ENCODE peak calls at places on chromosomes 11 and 22, in five cellular contexts. M, U, Q, P and H are unnamed samples.

GRCh38 chr11:1548221-1549070 is 23.6 kb downstream of the DUSP8 start:
- DNase-seq in M (peak; percentile 71), Q (peak; percentile 35), U (peak; percentile 86), P (peak; percentile 90), H (no peak)

GRCh38 chr22:30538280-30538679 is 8.3 kb downstream of the SEC14L6 start:
- DNase-seq in M (no peak), Q (peak; percentile 54), U (no peak), P (no peak), H (no peak)

GRCh38 chr11:43927925-43928707 is 14.3 kb upstream of the C11orf96 start:
- DNase-seq in Q (no peak), M (no peak), U (no peak), P (no peak), H (no peak)

GRCh38 chr22:47173535-47174021 is 411.1 kb downstream of the TBC1D22A start:
- DNase-seq in P (no peak), M (no peak), Q (no peak), U (no peak), H (no peak)

GRCh38 chr22:49321477-49322055 is 506.1 kb downstream of the BRD1 start:
- DNase-seq in U (peak; percentile 23), Q (no peak), M (no peak), P (no peak), H (no peak)

GRCh38 chr11:8604078-8604723 is 10.2 kb upstream of the STK33 start:
- DNase-seq in Q (peak; percentile 100), U (peak; percentile 58), M (peak; percentile 97), P (peak; percentile 53), H (no peak)

GRCh38 chr11:64745219-64745522 is 1.2 kb upstream of the RASGRP2 start:
- DNase-seq in U (peak; percentile 71), Q (no peak), P (peak; percentile 90), M (no peak), H (no peak)

GRCh38 chr11:72436667-72437066 is 2.3 kb upstream of the CLPB start:
- DNase-seq in M (no peak), Q (no peak), P (no peak), U (no peak), H (no peak)

GRCh38 chr11:128630367-128631230 is 43.2 kb upstream of the ETS1 start:
- DNase-seq in U (peak; percentile 91), Q (peak; percentile 60), P (peak; percentile 86), M (peak; percentile 70), H (peak; percentile 84)

GRCh38 chr11:72727521-72727920 is 24.7 kb downstream of the ARAP1 start:
- DNase-seq in Q (no peak), M (no peak), P (peak; percentile 23), U (no peak), H (no peak)

GRCh38 chr11:124740277-124740882 is 638 bp downstream of the NRGN start:
- DNase-seq in M (peak; percentile 23), Q (peak; percentile 23), U (no peak), P (peak; percentile 56), H (no peak)

GRCh38 chr11:86205415-86206268 is 38.9 kb upstream of the EED start:
- DNase-seq in P (no peak), U (no peak), M (no peak), Q (no peak), H (no peak)

GRCh38 chr22:33529424-33530113 is 390.7 kb downstream of the LARGE1 start:
- DNase-seq in M (no peak), P (no peak), U (no peak), Q (no peak), H (no peak)

GRCh38 chr22:37636186-37636948 is 3.1 kb upstream of the SH3BP1 start:
- DNase-seq in U (peak; percentile 31), M (no peak), Q (no peak), P (no peak), H (no peak)

GRCh38 chr11:134515081-134515960 is 103.3 kb upstream of the B3GAT1 start:
- DNase-seq in M (no peak), P (no peak), U (peak; percentile 16), Q (no peak), H (no peak)

GRCh38 chr22:41989246-41989645 is 9.3 kb upstream of the WBP2NL start:
- DNase-seq in P (no peak), M (no peak), Q (no peak), U (no peak), H (no peak)

DNA sequence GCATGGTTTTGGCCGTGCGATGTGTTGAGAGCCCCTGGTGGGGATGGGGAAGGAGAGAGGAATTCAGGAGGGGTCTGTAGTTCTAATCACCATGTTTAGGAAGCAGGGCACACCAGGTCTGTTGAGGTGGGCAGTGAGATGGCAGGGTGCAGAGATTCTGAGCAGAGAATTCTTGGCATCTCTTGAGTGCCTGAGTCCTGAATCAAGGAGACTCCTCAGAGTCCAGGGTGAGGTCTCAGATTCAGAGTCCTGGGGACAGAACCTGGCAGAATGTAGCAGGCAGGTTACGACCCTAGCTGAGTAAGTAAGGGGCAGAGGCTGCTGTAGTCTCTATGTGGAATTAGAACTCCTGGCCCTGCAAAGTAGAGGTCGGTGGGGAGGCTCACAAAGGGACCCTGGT is 12.9 kb downstream of the PARVA start:
- DNase-seq in U (no peak), Q (no peak), P (no peak), M (no peak), H (no peak)
- H3K4me1 ChIP-seq in U (peaks cover 64% of the 10 kb centered on the region), Q (peaks cover 45% of the 10 kb centered on the region), P (peaks cover 67% of the 10 kb centered on the region), M (peaks cover 7% of the 10 kb centered on the region), H (no peaks in the 10 kb centered on the region)

DNA sequence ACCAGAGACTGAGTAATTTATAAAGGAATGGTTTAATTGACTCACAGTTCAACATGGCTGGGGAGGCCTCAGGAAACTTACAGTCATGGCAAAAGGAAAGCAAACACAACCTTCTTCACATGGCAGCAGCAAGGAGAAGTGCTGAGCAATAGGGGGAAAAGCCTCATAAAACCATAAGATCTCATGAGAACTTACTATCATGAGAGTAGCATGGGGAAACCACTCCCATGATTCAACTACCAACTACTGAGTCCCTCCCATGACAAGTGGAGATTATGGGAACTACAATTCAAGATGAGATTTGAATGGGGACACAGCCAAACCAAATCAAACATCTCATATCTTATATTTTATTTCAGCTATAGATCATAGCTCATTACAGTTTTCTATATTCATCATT is 33.0 kb downstream of the GRIA4 start:
- DNase-seq in M (no peak), P (no peak), Q (no peak), U (no peak), H (no peak)
- H3K9me3 ChIP-seq in M (no peaks in the 10 kb centered on the region), P (no peaks in the 10 kb centered on the region), Q (no peaks in the 10 kb centered on the region), U (no peaks in the 10 kb centered on the region), H (no peaks in the 10 kb centered on the region)

GRCh38 chr11:6319879-6320410 is 356 bp downstream of the CAVIN3 start:
- DNase-seq in M (peak; percentile 82), P (peak; percentile 97), Q (peak; percentile 94), U (peak; percentile 86), H (no peak)
- H3K27ac ChIP-seq in M (peak overlapping the region; percentile 93), P (peak overlapping the region; percentile 100), Q (peak overlapping the region; percentile 95), U (peak overlapping the region; percentile 96), H (no peak overlapping the region)

GRCh38 chr22:19422440-19423301 is 8.9 kb downstream of the HIRA start:
- DNase-seq in U (no peak), P (no peak), M (no peak), Q (peak; percentile 6), H (no peak)
- H3K4me1 ChIP-seq in U (peaks cover 59% of the 10 kb centered on the region), P (peaks cover 27% of the 10 kb centered on the region), M (no peaks in the 10 kb centered on the region), Q (no peaks in the 10 kb centered on the region), H (peaks cover 5% of the 10 kb centered on the region)

DNA sequence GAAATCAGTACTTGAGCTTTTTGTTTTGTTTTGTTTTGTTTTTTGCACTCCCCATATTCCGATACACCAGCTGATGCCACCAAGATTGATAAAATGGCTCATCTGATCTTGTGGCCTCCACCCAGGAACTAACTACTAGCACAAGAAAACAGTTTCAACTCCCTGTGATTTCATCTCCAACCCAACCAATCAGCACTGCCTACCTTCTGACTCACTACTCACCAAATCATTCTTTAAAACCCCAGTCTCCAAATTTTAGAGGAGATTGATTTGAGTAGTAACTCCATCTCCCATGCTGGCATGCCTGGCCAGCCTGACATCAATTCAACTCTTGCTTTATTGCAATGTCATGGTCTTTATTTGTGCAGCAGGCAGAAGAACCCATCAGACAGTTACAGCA is 16.1 kb upstream of the CRTAM start:
- DNase-seq in P (no peak), Q (no peak), M (no peak), U (no peak), H (no peak)
- H3K9me3 ChIP-seq in P (peaks cover 5% of the 10 kb centered on the region), Q (no peaks in the 10 kb centered on the region), M (no peaks in the 10 kb centered on the region), U (no peaks in the 10 kb centered on the region), H (no peaks in the 10 kb centered on the region)

GRCh38 chr11:67022961-67023956 is at the start of gene SYT12:
- DNase-seq in P (peak; percentile 39), U (no peak), Q (no peak), M (peak; percentile 35), H (no peak)

GRCh38 chr11:67024410-67024809 is 1.5 kb downstream of the SYT12 start:
- DNase-seq in Q (peak; percentile 26), M (no peak), P (no peak), U (no peak), H (no peak)

GRCh38 chr11:67023957-67024353 is 1.0 kb downstream of the SYT12 start:
- DNase-seq in Q (no peak), M (no peak), U (no peak), P (no peak), H (no peak)

GRCh38 chr11:67022341-67022933 is 497 bp upstream of the SYT12 start:
- DNase-seq in M (peak; percentile 45), P (no peak), U (peak; percentile 32), Q (peak; percentile 79), H (no peak)

GRCh38 chr11:67020949-67021348 is 2.0 kb upstream of the SYT12 start:
- DNase-seq in P (no peak), M (no peak), Q (no peak), U (no peak), H (no peak)
- H3K27ac ChIP-seq in P (no peak overlapping the region), M (peak overlapping the region; percentile 64), Q (no peak overlapping the region), U (no peak overlapping the region), H (no peak overlapping the region)

GRCh38 chr11:30788849-30789248 is 202.7 kb upstream of the MPPED2 start:
- DNase-seq in U (no peak), Q (no peak), M (no peak), P (no peak), H (no peak)

GRCh38 chr11:30786392-30787120 is 200.4 kb upstream of the MPPED2 start:
- DNase-seq in M (no peak), P (no peak), Q (no peak), U (no peak), H (no peak)

DNA sequence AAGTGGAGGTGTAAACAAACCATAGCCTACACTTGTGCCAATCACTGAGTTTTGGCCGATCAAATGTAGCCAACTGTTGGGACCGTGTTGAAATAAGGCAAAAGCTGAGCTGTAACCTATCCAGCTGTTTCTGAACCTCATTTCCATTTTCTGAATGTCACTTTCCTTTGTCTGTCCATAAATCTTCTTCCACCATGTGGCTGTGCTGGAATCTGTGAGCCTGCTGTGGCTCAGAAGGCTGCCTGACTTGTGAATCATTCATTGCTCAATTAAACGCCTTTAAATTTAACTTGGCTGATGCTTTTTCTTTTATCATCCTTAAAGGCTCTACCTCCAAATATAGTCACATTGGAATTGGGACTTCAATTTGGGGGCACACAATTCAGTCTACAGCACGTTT is 203.1 kb upstream of the MPPED2 start:
- DNase-seq in M (no peak), P (no peak), Q (no peak), U (no peak), H (no peak)
- H3K4me1 ChIP-seq in M (no peaks in the 10 kb centered on the region), P (peaks cover 7% of the 10 kb centered on the region), Q (no peaks in the 10 kb centered on the region), U (no peaks in the 10 kb centered on the region), H (no peaks in the 10 kb centered on the region)